ENCODE peak calls at places on chromosomes 7 and 10, in five cellular contexts. N is HCT116, O is hepatocyte, Y is GM23248, B is GM23338. M is an unnamed sample.

GRCh38 chr10:126227762-126228134 is 160.5 kb downstream of the ADAM12 start:
- DNase-seq in N (no peak), Y (peak), B (no peak), O (no peak), M (no peak)

GRCh38 chr10:110410329-110411046 is 87.2 kb upstream of the DUSP5 start:
- DNase-seq in Y (peak), N (peak), B (no peak), O (peak), M (no peak)

GRCh38 chr10:93784059-93784458 is 26.3 kb downstream of the LGI1 start:
- DNase-seq in O (no peak), Y (no peak), B (no peak), N (no peak), M (no peak)

GRCh38 chr7:117630907-117631564 is 151.2 kb downstream of the CFTR start:
- DNase-seq in O (no peak), B (peak), N (no peak), Y (no peak), M (no peak)

GRCh38 chr7:17109017-17109416 is 189.4 kb upstream of the AHR start:
- DNase-seq in N (no peak), Y (peak), O (no peak), B (no peak), M (no peak)

GRCh38 chr10:68901106-68901927 is at the start of gene DDX50:
- DNase-seq in Y (peak), N (peak), O (peak), B (peak), M (peak)

GRCh38 chr7:75613351-75613750 is 121.2 kb downstream of the SPDYE5 start:
- DNase-seq in B (no peak), Y (no peak), N (no peak), O (no peak), M (no peak)

GRCh38 chr10:18104223-18104872 is 35.9 kb upstream of the CACNB2 start:
- DNase-seq in N (peak), O (peak), Y (peak), B (peak), M (peak)

GRCh38 chr10:14185501-14186045 is 145.2 kb downstream of the FRMD4A start:
- DNase-seq in N (peak), Y (peak), O (no peak), B (peak), M (peak)

GRCh38 chr7:130872756-130873448 is 138.9 kb upstream of the KLF14 start:
- DNase-seq in N (no peak), O (no peak), B (no peak), Y (no peak), M (no peak)

GRCh38 chr10:110414563-110415309 is 83.0 kb upstream of the DUSP5 start:
- DNase-seq in B (no peak), O (no peak), N (peak), Y (peak), M (no peak)

GRCh38 chr7:107643938-107644703 is 16.5 kb upstream of the SLC26A4 start:
- DNase-seq in O (no peak), B (no peak), N (no peak), Y (peak), M (no peak)

GRCh38 chr7:133771778-133772421 is 355.2 kb upstream of the LRGUK start:
- DNase-seq in O (no peak), B (no peak), N (no peak), Y (no peak), M (no peak)

GRCh38 chr10:71268247-71268691 is 50.8 kb upstream of the SLC29A3 start:
- DNase-seq in B (peak), Y (peak), N (no peak), O (peak), M (peak)

GRCh38 chr10:121306159-121306673 is 292.0 kb downstream of the FGFR2 start:
- DNase-seq in O (no peak), N (no peak), B (no peak), Y (no peak), M (no peak)

GRCh38 chr7:30799206-30799975 is 28.2 kb downstream of the MINDY4 start:
- DNase-seq in N (no peak), Y (peak), B (no peak), O (no peak), M (no peak)

GRCh38 chr10:22615819-22616499 is 98.4 kb downstream of the PIP4K2A start:
- DNase-seq in B (no peak), N (no peak), Y (no peak), O (peak), M (no peak)

GRCh38 chr7:77427996-77428603 is 12.0 kb upstream of the GSAP start:
- DNase-seq in B (peak), O (no peak), N (no peak), Y (peak), M (peak)

GRCh38 chr7:66504131-66504530 is 124.5 kb upstream of the KCTD7 start:
- DNase-seq in O (no peak), N (no peak), Y (no peak), B (no peak), M (no peak)

GRCh38 chr10:51397695-51398094 is 301.7 kb downstream of the CSTF2T start:
- DNase-seq in B (no peak), N (no peak), O (peak), Y (peak), M (no peak)

GRCh38 chr7:150858236-150859197 is 6.2 kb downstream of the AOC1 start:
- DNase-seq in O (no peak), Y (no peak), B (no peak), N (no peak), M (no peak)

GRCh38 chr7:100503350-100503735 is 19.6 kb downstream of the NYAP1 start:
- DNase-seq in Y (peak), O (peak), B (no peak), N (peak), M (no peak)

GRCh38 chr7:77416621-77417371 is 647 bp upstream of the GSAP start:
- DNase-seq in O (no peak), N (no peak), Y (no peak), B (no peak), M (no peak)

GRCh38 chr10:98646998-98647917 is 200.5 kb upstream of the HPS1 start:
- DNase-seq in Y (no peak), O (no peak), N (no peak), B (peak), M (peak)

GRCh38 chr10:97611473-97611872 is 21.8 kb downstream of the MORN4 start:
- DNase-seq in Y (no peak), N (no peak), B (no peak), O (no peak), M (no peak)

GRCh38 chr7:92782855-92783254 is 53.5 kb downstream of the CDK6 start:
- DNase-seq in B (peak), Y (no peak), O (no peak), N (no peak), M (no peak)

GRCh38 chr10:62046522-62047239 is 145.2 kb downstream of the ARID5B start:
- DNase-seq in O (peak), N (no peak), Y (peak), B (no peak), M (no peak)

DNA sequence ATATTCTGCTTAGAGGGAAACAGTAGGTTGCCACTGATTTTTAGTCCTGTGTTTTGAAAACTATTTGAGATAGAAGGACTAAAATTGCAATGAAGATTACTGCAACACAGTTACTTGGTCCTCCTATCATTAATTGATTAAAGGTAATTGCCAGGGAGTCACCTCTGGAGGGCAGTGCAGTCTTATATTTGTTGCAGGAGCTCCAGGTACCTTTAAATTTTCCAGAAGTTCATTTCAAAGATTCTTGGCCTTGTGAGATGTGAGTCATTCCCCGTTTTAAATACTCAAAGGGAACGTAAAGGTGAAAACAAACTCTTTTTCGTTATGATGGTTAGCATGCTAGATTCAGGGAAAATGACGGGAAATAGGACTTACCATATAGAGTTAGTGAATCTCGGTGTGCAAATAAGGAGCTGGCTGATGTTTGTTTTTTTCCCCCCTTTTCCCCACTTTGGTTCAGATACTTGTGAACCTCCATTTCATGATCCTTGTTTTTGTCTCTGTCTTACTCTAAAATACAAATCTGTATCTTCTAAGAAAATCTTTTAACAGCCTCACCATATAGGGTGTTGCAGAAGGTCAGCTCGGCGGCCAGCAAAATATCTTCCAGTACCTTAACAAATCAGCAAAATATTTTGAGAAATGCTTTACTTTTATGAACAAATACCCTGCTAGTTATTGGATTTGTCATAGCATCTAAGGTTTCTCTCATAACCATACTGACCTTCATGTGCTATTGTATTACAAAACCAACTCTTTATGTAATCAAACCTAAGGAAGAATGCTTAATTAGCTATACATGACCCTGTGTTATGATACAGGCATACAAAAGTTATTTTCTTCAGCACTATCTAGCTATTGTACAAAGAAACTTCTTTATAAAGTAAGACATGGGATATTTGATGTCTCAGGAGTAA is 143.0 kb upstream of the HDAC9 start:
- DNase-seq in N (peak), O (peak), B (peak), Y (peak), M (peak)
- TF ChIP-seq EZH2phosphoT487 in N (no peak), O (no peak), B (no peak), Y (no peak), M (no peak)

GRCh38 chr7:516216-516605 is 3.4 kb downstream of the PDGFA start:
- DNase-seq in B (peak), Y (no peak), N (no peak), O (no peak), M (peak)
- TF ChIP-seq EZH2phosphoT487 in B (no peak), Y (no peak), N (no peak), O (no peak), M (no peak)

GRCh38 chr10:123501148-123501547 is 165.0 kb upstream of the GPR26 start:
- DNase-seq in Y (no peak), O (no peak), N (no peak), B (no peak), M (no peak)
- TF ChIP-seq EZH2phosphoT487 in Y (no peak), O (no peak), N (no peak), B (no peak), M (no peak)

GRCh38 chr10:44458671-44459403 is 73.9 kb upstream of the CXCL12 start:
- DNase-seq in O (no peak), Y (peak), B (no peak), N (no peak), M (no peak)

GRCh38 chr10:44459677-44460076 is 74.8 kb upstream of the CXCL12 start:
- DNase-seq in Y (no peak), N (no peak), O (no peak), B (no peak), M (no peak)

GRCh38 chr10:44463511-44464121 is 78.7 kb upstream of the CXCL12 start:
- DNase-seq in Y (peak), O (no peak), B (no peak), N (no peak), M (no peak)

GRCh38 chr10:44462338-44462914 is 77.5 kb upstream of the CXCL12 start:
- DNase-seq in B (no peak), N (no peak), O (no peak), Y (peak), M (no peak)

DNA sequence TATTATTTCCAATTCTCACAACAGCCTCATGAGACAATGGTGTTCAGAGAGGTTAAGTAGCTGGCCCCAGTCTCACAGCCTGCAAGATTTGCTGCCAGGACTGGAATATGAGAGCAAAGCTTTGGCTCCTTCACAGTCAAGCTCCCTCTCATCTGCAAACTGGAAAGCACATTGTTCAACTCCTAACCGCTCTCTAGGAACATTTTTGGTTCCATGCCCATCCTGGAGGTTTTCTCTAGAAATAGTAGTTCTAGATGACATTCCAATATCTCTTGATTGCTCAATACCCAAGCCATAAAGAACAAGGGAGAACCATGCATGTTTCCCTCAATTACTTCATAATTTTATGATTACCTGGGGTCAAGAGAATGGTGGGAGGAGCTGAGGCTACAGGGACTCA is 75.6 kb upstream of the CXCL12 start:
- DNase-seq in O (no peak), B (no peak), N (no peak), Y (peak), M (no peak)
- TF ChIP-seq EZH2phosphoT487 in O (no peak), B (no peak), N (no peak), Y (no peak), M (no peak)

DNA sequence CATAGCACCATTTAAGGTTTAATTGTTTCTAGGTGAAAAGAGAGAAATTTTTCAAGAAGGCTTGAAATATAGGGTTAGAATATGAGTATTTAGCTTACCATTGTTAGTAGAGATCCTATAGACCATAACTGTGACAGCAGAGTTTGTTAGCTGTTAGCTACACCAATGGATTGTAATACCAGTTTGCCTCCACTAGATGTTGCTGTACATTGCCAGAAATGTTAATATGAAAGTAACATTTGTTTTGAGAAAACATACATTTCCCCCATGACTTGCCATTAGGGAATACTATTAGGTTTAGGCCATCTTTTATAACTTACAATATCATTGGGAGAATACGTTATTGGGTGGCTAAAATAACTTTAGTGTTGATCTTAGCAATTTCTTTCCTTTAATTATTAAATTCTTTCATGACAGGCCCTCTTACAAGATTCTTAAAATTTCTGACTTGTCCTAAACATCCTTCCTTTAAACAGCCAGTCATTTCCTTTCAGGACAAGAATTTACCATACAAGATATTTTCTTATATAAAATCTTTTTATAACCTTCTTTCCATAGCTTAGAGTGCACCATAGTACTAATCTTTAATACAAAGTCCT is 39.5 kb downstream of the ZNF117 start:
- DNase-seq in Y (peak), B (peak), N (peak), O (peak), M (peak)
- TF ChIP-seq EZH2phosphoT487 in Y (no peak), B (no peak), N (no peak), O (no peak), M (no peak)

M was measured in neural progenitor cell.